ENCODE peak calls at places on chromosomes 11 and 22, in five cellular contexts. One of them, this sample, is unnamed.

GRCh38 chr22:42754658-42755057 is 34.0 kb upstream of the A4GALT start:
- DNase-seq in GM23248: peak; percentile 88
- DNase-seq in K562: peak; percentile 66
- DNase-seq in OCI-LY7: no peak
- DNase-seq in IMR-90: peak; percentile 92
- DNase-seq in this sample: peak; percentile 91

GRCh38 chr22:19853058-19853878 is 1.4 kb downstream of the GNB1L start:
- DNase-seq in GM23248: no peak
- DNase-seq in K562: no peak
- DNase-seq in OCI-LY7: no peak
- DNase-seq in IMR-90: no peak
- DNase-seq in this sample: no peak

GRCh38 chr11:84899740-84900139 is 727.4 kb downstream of the DLG2 start:
- DNase-seq in GM23248: peak; percentile 41
- DNase-seq in K562: no peak
- DNase-seq in OCI-LY7: peak; percentile 3
- DNase-seq in IMR-90: peak; percentile 5
- DNase-seq in this sample: peak; percentile 61

GRCh38 chr11:55726715-55727324 is 46.4 kb upstream of the OR5D13 start:
- DNase-seq in GM23248: no peak
- DNase-seq in K562: peak; percentile 4
- DNase-seq in OCI-LY7: peak; percentile 4
- DNase-seq in IMR-90: no peak
- DNase-seq in this sample: no peak

GRCh38 chr11:112961751-112962747 is 829 bp downstream of the NCAM1 start:
- DNase-seq in GM23248: peak; percentile 30
- DNase-seq in K562: no peak
- DNase-seq in OCI-LY7: no peak
- DNase-seq in IMR-90: no peak
- DNase-seq in this sample: peak; percentile 7

GRCh38 chr11:71248251-71248570 is 4.2 kb downstream of the SHANK2 start:
- DNase-seq in GM23248: no peak
- DNase-seq in K562: no peak
- DNase-seq in OCI-LY7: no peak
- DNase-seq in IMR-90: no peak
- DNase-seq in this sample: no peak

GRCh38 chr11:69559181-69559580 is 77.7 kb downstream of the LINC01488 start:
- DNase-seq in GM23248: peak; percentile 10
- DNase-seq in K562: peak; percentile 2
- DNase-seq in OCI-LY7: no peak
- DNase-seq in IMR-90: no peak
- DNase-seq in this sample: no peak

GRCh38 chr11:70364745-70365535 is 33.4 kb upstream of the CTTN start:
- DNase-seq in GM23248: no peak
- DNase-seq in K562: no peak
- DNase-seq in OCI-LY7: no peak
- DNase-seq in IMR-90: no peak
- DNase-seq in this sample: no peak

GRCh38 chr11:120043323-120043945 is 94.5 kb downstream of the TRIM29 start:
- DNase-seq in GM23248: no peak
- DNase-seq in K562: no peak
- DNase-seq in OCI-LY7: no peak
- DNase-seq in IMR-90: no peak
- DNase-seq in this sample: no peak

GRCh38 chr11:78564037-78564888 is 10.4 kb downstream of the NARS2 start:
- DNase-seq in GM23248: peak; percentile 73
- DNase-seq in K562: peak; percentile 41
- DNase-seq in OCI-LY7: peak; percentile 73
- DNase-seq in IMR-90: peak; percentile 76
- DNase-seq in this sample: peak; percentile 82

GRCh38 chr11:48019230-48019584 is 38.8 kb downstream of the PTPRJ start:
- DNase-seq in GM23248: no peak
- DNase-seq in K562: no peak
- DNase-seq in OCI-LY7: peak; percentile 70
- DNase-seq in IMR-90: no peak
- DNase-seq in this sample: no peak

GRCh38 chr11:910044-910588 is 494 bp downstream of the CHID1 start:
- DNase-seq in GM23248: no peak
- DNase-seq in K562: no peak
- DNase-seq in OCI-LY7: peak; percentile 25
- DNase-seq in IMR-90: no peak
- DNase-seq in this sample: peak; percentile 20

GRCh38 chr22:50329236-50329635 is 2.4 kb upstream of the DENND6B start:
- DNase-seq in GM23248: peak; percentile 67
- DNase-seq in K562: no peak
- DNase-seq in OCI-LY7: no peak
- DNase-seq in IMR-90: peak; percentile 65
- DNase-seq in this sample: peak; percentile 74

GRCh38 chr11:47904048-47904447 is 55.9 kb upstream of the NUP160 start:
- DNase-seq in GM23248: peak; percentile 37
- DNase-seq in K562: no peak
- DNase-seq in OCI-LY7: no peak
- DNase-seq in IMR-90: peak; percentile 64
- DNase-seq in this sample: no peak

GRCh38 chr11:122642472-122642922 is 13.0 kb upstream of the UBASH3B start:
- DNase-seq in GM23248: peak; percentile 92
- DNase-seq in K562: no peak
- DNase-seq in OCI-LY7: no peak
- DNase-seq in IMR-90: peak; percentile 95
- DNase-seq in this sample: peak; percentile 76

GRCh38 chr11:9663699-9664275 is at the start of gene SWAP70:
- DNase-seq in GM23248: peak; percentile 97
- DNase-seq in K562: peak; percentile 63
- DNase-seq in OCI-LY7: peak; percentile 90
- DNase-seq in IMR-90: peak; percentile 82
- DNase-seq in this sample: peak; percentile 86

GRCh38 chr11:95095858-95096587 is 6.4 kb downstream of the ENDOD1 start:
- DNase-seq in GM23248: peak; percentile 85
- DNase-seq in K562: no peak
- DNase-seq in OCI-LY7: peak; percentile 75
- DNase-seq in IMR-90: peak; percentile 53
- DNase-seq in this sample: peak; percentile 74

GRCh38 chr11:27468209-27468608 is 4.4 kb downstream of the LGR4 start:
- DNase-seq in GM23248: peak; percentile 95
- DNase-seq in K562: no peak
- DNase-seq in OCI-LY7: no peak
- DNase-seq in IMR-90: peak; percentile 53
- DNase-seq in this sample: peak; percentile 50

GRCh38 chr11:62664405-62665074 is 470 bp downstream of the C11orf98 start:
- DNase-seq in GM23248: peak; percentile 71
- DNase-seq in K562: peak; percentile 53
- DNase-seq in OCI-LY7: peak; percentile 85
- DNase-seq in IMR-90: peak; percentile 50
- DNase-seq in this sample: no peak

GRCh38 chr11:20676658-20677057 is 7.3 kb downstream of the NELL1 start:
- DNase-seq in GM23248: no peak
- DNase-seq in K562: no peak
- DNase-seq in OCI-LY7: no peak
- DNase-seq in IMR-90: no peak
- DNase-seq in this sample: no peak

DNA sequence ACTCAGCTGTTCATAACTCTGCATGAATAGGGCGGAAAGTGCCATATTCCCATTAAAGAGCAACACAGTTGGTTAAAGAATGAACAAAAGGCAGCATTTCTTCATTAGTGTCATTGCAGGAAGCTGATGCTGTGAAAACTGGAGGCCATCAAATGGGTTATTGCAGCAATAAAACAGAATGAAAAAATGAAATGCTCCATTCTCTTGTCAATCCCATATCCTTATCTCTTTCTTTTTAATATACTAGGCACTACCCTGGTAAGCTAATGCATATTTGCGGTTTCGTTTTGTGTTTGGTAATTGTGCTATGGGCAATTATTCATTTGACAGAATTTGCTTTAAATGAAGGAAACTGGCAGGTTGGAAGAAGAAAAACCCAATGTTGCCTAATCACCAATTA is 25.3 kb downstream of the C11orf71 start:
- DNase-seq in GM23248: no peak
- DNase-seq in K562: no peak
- DNase-seq in OCI-LY7: no peak
- DNase-seq in IMR-90: no peak
- DNase-seq in this sample: no peak
- H2AFZ ChIP-seq in GM23248: no peak overlapping the region
- H2AFZ ChIP-seq in K562: no peak overlapping the region
- H2AFZ ChIP-seq in OCI-LY7: no peak overlapping the region
- H2AFZ ChIP-seq in IMR-90: no peak overlapping the region
- H2AFZ ChIP-seq in this sample: no peak overlapping the region

DNA sequence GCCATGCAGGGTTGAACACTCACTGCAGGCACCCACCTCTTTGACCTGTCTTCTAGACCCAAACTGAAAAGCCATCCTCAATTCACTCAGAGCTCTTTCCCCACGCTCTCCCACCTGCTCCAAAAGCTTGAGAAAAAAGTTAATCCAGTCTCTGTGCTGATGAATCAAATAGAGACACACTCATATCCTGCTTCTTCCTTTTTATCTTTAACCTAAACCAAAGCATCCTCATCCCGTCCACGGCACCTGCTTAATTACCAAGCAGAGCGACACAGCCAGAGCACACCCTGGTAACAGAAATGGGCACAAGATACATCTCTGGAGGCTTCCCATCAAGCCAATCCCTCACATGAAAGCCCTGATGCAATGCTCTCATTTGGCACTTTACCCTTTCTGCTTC is 102.6 kb downstream of the PLEKHA7 start:
- DNase-seq in GM23248: no peak
- DNase-seq in K562: no peak
- DNase-seq in OCI-LY7: no peak
- DNase-seq in IMR-90: no peak
- DNase-seq in this sample: no peak
- H3K4me2 ChIP-seq in GM23248: no peak overlapping the region
- H3K4me2 ChIP-seq in K562: no peak overlapping the region
- H3K4me2 ChIP-seq in OCI-LY7: no peak overlapping the region
- H3K4me2 ChIP-seq in IMR-90: no peak overlapping the region
- H3K4me2 ChIP-seq in this sample: no peak overlapping the region

DNA sequence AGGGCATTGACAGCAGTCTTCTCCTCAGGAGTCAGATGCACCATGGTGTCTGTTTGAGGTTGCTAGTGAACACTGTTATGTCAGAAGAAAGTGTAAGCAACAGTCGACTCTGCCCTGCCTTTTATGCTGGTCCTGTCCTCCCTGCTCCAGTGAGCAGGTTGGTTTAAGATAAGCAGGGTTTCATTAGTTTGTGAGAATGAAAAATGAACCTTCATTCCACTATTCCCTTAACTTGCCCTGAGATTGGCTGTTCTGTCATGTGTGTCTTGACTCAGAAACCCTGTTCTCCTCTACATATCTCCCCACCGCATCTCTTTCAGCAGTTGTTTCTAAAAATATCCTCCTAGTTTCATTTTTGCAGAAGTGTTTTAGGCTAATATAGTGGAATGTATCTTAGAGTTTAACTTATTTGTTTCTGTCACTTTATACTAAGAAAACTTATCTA is at the start of gene HBD:
- DNase-seq in GM23248: peak; percentile 64
- DNase-seq in K562: peak; percentile 77
- DNase-seq in OCI-LY7: no peak
- DNase-seq in IMR-90: peak; percentile 61
- DNase-seq in this sample: peak; percentile 15
- H2AFZ ChIP-seq in GM23248: peak within 1 kb of the TSS; percentile 56
- H2AFZ ChIP-seq in K562: peak within 1 kb of the TSS; percentile 63
- H2AFZ ChIP-seq in OCI-LY7: no peak within 1 kb of the TSS
- H2AFZ ChIP-seq in IMR-90: peak within 1 kb of the TSS; percentile 60
- H2AFZ ChIP-seq in this sample: peak within 1 kb of the TSS; percentile 83

DNA sequence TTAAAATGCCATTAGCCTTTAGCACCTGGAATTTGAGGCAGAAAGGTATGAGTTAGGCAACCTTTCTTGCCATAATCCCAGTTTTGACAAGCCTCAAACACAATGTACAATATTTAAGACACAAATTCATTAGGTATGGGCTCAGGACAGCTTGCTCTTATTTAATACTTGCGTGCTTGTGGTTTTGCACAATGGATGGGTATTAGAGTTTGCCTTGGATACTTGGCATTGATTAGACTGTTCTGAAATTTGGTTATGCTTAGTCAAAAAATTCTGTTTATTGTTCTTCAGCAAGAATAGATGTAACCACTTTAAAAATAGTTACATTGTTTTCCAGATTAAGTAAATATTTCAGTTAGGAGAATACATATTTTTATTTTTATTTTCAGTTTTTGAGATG is 5.4 kb upstream of the C11orf65 start:
- DNase-seq in GM23248: no peak
- DNase-seq in K562: no peak
- DNase-seq in OCI-LY7: no peak
- DNase-seq in IMR-90: no peak
- DNase-seq in this sample: no peak
- H3K4me2 ChIP-seq in GM23248: no peak overlapping the region
- H3K4me2 ChIP-seq in K562: no peak overlapping the region
- H3K4me2 ChIP-seq in OCI-LY7: no peak overlapping the region
- H3K4me2 ChIP-seq in IMR-90: no peak overlapping the region
- H3K4me2 ChIP-seq in this sample: no peak overlapping the region

GRCh38 chr22:38454361-38455062 is 487 bp downstream of the KCNJ4 start:
- DNase-seq in GM23248: peak; percentile 17
- DNase-seq in K562: no peak
- DNase-seq in OCI-LY7: peak; percentile 26
- DNase-seq in IMR-90: no peak
- DNase-seq in this sample: no peak
- H2AFZ ChIP-seq in GM23248: no peak overlapping the region
- H2AFZ ChIP-seq in K562: no peak overlapping the region
- H2AFZ ChIP-seq in OCI-LY7: no peak overlapping the region
- H2AFZ ChIP-seq in IMR-90: peak overlapping the region; percentile 67
- H2AFZ ChIP-seq in this sample: no peak overlapping the region

GRCh38 chr11:75280227-75280671 is 39.7 kb downstream of the TPBGL start:
- DNase-seq in GM23248: peak; percentile 76
- DNase-seq in K562: peak; percentile 83
- DNase-seq in OCI-LY7: peak; percentile 71
- DNase-seq in IMR-90: peak; percentile 66
- DNase-seq in this sample: peak; percentile 72
- H3K4me2 ChIP-seq in GM23248: no peak overlapping the region
- H3K4me2 ChIP-seq in K562: no peak overlapping the region
- H3K4me2 ChIP-seq in OCI-LY7: no peak overlapping the region
- H3K4me2 ChIP-seq in IMR-90: no peak overlapping the region
- H3K4me2 ChIP-seq in this sample: no peak overlapping the region

GRCh38 chr11:6481012-6481923 is at the start of the genes ARFIP2 and TIMM10B:
- DNase-seq in GM23248: peak; percentile 100
- DNase-seq in K562: peak; percentile 98
- DNase-seq in OCI-LY7: peak; percentile 99
- DNase-seq in IMR-90: peak; percentile 98
- DNase-seq in this sample: peak; percentile 98

GRCh38 chr11:6482431-6482830 is 1.1 kb downstream of the TIMM10B start:
- DNase-seq in GM23248: peak; percentile 52
- DNase-seq in K562: no peak
- DNase-seq in OCI-LY7: no peak
- DNase-seq in IMR-90: no peak
- DNase-seq in this sample: no peak

GRCh38 chr11:6480299-6480914 is 724 bp downstream of the ARFIP2 start:
- DNase-seq in GM23248: peak; percentile 67
- DNase-seq in K562: no peak
- DNase-seq in OCI-LY7: no peak
- DNase-seq in IMR-90: no peak
- DNase-seq in this sample: no peak

GRCh38 chr11:6483015-6483414 is 1.7 kb downstream of the TIMM10B start:
- DNase-seq in GM23248: no peak
- DNase-seq in K562: no peak
- DNase-seq in OCI-LY7: no peak
- DNase-seq in IMR-90: no peak
- DNase-seq in this sample: no peak

GRCh38 chr11:6481924-6482275 is 599 bp downstream of the TIMM10B start:
- DNase-seq in GM23248: peak; percentile 60
- DNase-seq in K562: no peak
- DNase-seq in OCI-LY7: no peak
- DNase-seq in IMR-90: no peak
- DNase-seq in this sample: no peak
- H2AFZ ChIP-seq in GM23248: peak overlapping the region; percentile 77
- H2AFZ ChIP-seq in K562: peak overlapping the region; percentile 87
- H2AFZ ChIP-seq in OCI-LY7: peak overlapping the region; percentile 24
- H2AFZ ChIP-seq in IMR-90: peak overlapping the region; percentile 96
- H2AFZ ChIP-seq in this sample: peak overlapping the region; percentile 54

This sample was measured in fibroblast of lung.